ENCODE peak calls at places on chromosomes 13 and 19, in six cellular contexts. I is PC-9, Z is fibroblast of pulmonary artery, K is adrenal gland, X is HCT116, P is AG04450. F is an unnamed sample.

GRCh38 chr13:75223981-75224742 is 257.8 kb downstream of the TBC1D4 start:
- DNase-seq in Z (no peak), X (no peak), K (no peak), I (no peak), P (no peak), F (no peak)

GRCh38 chr13:23654111-23655110 is 84.2 kb downstream of the TNFRSF19 start:
- DNase-seq in I (no peak), P (no peak), K (no peak), X (no peak), Z (peak), F (no peak)

GRCh38 chr19:3653081-3653795 is 26.6 kb upstream of the CACTIN start:
- DNase-seq in I (no peak), P (no peak), Z (no peak), K (no peak), X (no peak), F (no peak)

GRCh38 chr19:31627824-31628223 is 278.6 kb upstream of the TSHZ3 start:
- DNase-seq in P (no peak), K (no peak), X (no peak), I (no peak), Z (no peak), F (no peak)

GRCh38 chr13:46598140-46598819 is 45.3 kb downstream of the LRCH1 start:
- DNase-seq in K (no peak), I (no peak), X (no peak), Z (peak), P (no peak), F (no peak)

GRCh38 chr13:40060318-40061007 is 405.0 kb downstream of the COG6 start:
- DNase-seq in Z (peak), X (no peak), K (no peak), I (no peak), P (no peak), F (peak)

GRCh38 chr19:23436944-23437343 is 41.7 kb upstream of the ZNF91 start:
- DNase-seq in X (no peak), I (no peak), P (no peak), K (no peak), Z (no peak), F (no peak)

GRCh38 chr13:21014666-21015170 is 46.7 kb downstream of the LATS2 start:
- DNase-seq in K (peak), X (no peak), P (peak), I (peak), Z (peak), F (peak)

GRCh38 chr13:25911020-25911419 is 140.8 kb downstream of the SHISA2 start:
- DNase-seq in Z (no peak), P (no peak), X (no peak), K (no peak), I (no peak), F (no peak)

GRCh38 chr13:40618581-40619478 is 47.6 kb downstream of the FOXO1 start:
- DNase-seq in K (no peak), X (no peak), P (no peak), I (no peak), Z (no peak), F (no peak)

GRCh38 chr19:55581145-55581827 is 638 bp upstream of the ZNF579 start:
- DNase-seq in Z (no peak), I (no peak), P (no peak), X (no peak), K (no peak), F (no peak)

GRCh38 chr13:114043421-114044053 is 69.7 kb upstream of the C13orf46 start:
- DNase-seq in Z (peak), K (peak), I (no peak), P (peak), X (no peak), F (peak)

GRCh38 chr19:53102701-53103140 is 501 bp downstream of the ZNF160 start:
- DNase-seq in K (peak), X (no peak), P (no peak), I (peak), Z (peak), F (no peak)

GRCh38 chr13:59356607-59357006 is 807.1 kb downstream of the DIAPH3 start:
- DNase-seq in P (peak), X (no peak), K (peak), I (no peak), Z (peak), F (peak)

GRCh38 chr19:19461671-19462622 is 53.4 kb downstream of the TSSK6 start:
- DNase-seq in X (no peak), K (peak), P (no peak), Z (peak), I (no peak), F (no peak)

GRCh38 chr13:40149611-40150283 is 494.3 kb downstream of the COG6 start:
- DNase-seq in Z (peak), K (peak), X (no peak), I (no peak), P (peak), F (peak)

GRCh38 chr13:30743319-30744055 is 8.1 kb downstream of the ALOX5AP start:
- DNase-seq in I (peak), X (peak), Z (peak), K (peak), P (peak), F (peak)

GRCh38 chr19:42271861-42272534 is 2.9 kb downstream of the CIC start:
- DNase-seq in P (no peak), K (peak), X (no peak), Z (no peak), I (no peak), F (no peak)

GRCh38 chr13:64428196-64428595 is 2801.9 kb downstream of the PCDH9 start:
- DNase-seq in X (no peak), I (no peak), Z (peak), P (peak), K (no peak), F (no peak)

GRCh38 chr13:24194447-24194846 is 33.9 kb downstream of the SPATA13 start:
- DNase-seq in K (no peak), I (no peak), X (no peak), Z (no peak), P (no peak), F (no peak)

GRCh38 chr13:75384881-75385707 is 96.9 kb downstream of the TBC1D4 start:
- DNase-seq in X (no peak), K (no peak), I (no peak), Z (no peak), P (no peak), F (no peak)

GRCh38 chr13:74074723-74075122 is 59.5 kb downstream of the KLF12 start:
- DNase-seq in X (no peak), K (no peak), Z (peak), P (no peak), I (no peak), F (no peak)

GRCh38 chr19:55079400-55080038 is 3.9 kb downstream of the EPS8L1 start:
- DNase-seq in P (no peak), K (no peak), I (no peak), Z (no peak), X (no peak), F (no peak)

GRCh38 chr19:55487884-55488687 is at the start of gene SSC5D:
- DNase-seq in P (no peak), K (peak), X (no peak), I (no peak), Z (peak), F (no peak)

GRCh38 chr13:51603716-51604115 is 19.5 kb downstream of the WDFY2 start:
- DNase-seq in X (no peak), I (peak), P (no peak), K (no peak), Z (no peak), F (no peak)
- H3K4me3 ChIP-seq in X (no peak), I (no peak), P (no peak), K (no peak), Z (no peak), F (no peak)

DNA sequence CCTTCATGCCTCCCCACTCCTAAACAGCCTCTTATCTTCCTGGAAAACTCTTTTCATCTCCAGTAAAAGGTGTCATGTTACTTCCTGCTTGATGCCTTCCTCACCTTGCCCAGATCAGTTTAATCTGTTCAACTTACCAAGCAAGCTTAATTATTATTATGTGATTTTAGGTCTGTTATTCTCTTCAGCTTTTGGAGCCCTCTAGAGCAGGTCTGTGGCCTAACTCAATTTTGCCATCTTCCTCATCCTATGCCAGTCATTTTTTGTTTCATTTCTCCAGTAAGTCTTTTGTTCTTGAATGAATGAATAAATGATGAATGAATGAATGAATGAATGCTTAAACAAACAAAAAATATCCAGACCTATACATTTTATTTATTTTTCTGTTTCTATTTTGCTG is 528.3 kb downstream of the DCT start:
- DNase-seq in I (no peak), X (no peak), Z (peak), K (no peak), P (no peak), F (no peak)
- TF ChIP-seq CTCF in I (no peak), X (no peak), Z (peak), K (no peak), P (peak), F (peak)

DNA sequence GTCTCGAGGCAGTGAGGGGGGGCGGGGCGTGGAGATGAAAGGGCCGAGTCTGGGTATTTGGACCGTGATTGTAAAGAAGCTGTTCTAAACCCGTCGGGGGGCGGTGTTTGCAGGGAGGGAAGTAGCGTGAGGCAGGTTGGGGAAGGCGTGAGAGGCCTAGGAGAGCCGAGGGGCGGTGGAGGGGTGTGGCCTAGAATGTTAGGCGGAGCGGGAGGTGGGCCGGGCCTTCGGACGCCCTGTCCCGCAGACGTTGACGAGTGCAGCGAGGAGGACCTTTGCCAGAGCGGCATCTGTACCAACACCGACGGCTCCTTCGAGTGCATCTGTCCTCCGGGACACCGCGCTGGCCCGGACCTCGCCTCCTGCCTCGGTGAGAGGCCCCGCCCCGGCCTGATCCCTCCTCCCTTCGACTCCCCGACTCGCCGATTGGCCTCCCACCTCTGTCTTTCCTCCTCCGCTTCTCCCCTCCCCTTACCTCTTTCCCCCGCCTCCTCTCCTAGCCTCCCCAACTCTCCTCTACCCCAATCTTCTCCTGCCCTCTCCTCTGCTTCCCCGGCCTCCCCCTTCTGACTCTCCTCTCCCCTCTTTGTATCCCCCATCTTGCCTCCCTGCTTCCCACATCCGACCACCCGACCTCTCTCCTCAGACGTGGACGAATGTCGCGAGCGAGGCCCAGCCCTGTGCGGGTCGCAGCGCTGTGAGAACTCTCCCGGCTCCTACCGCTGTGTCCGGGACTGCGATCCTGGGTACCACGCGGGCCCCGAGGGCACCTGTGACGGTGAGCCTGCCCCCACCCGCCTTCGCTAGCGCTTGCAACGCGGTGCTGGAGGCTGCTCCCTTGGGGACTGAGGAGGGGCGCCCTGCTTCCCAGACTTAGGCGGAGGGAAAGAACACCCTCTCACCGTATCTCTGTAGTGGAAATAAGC is 12.8 kb downstream of the LTBP4 start:
- DNase-seq in Z (peak), P (peak), K (peak), I (peak), X (peak), F (no peak)
- H3K4me3 ChIP-seq in Z (peak), P (peak), K (no peak), I (peak), X (peak), F (peak)

GRCh38 chr19:1751367-1752008 is 1.8 kb upstream of the ONECUT3 start:
- DNase-seq in Z (no peak), K (no peak), X (no peak), P (no peak), I (no peak), F (no peak)

GRCh38 chr19:1748115-1748702 is 5.1 kb upstream of the ONECUT3 start:
- DNase-seq in X (no peak), K (no peak), Z (no peak), P (no peak), I (no peak), F (no peak)

GRCh38 chr19:1750343-1751021 is 2.8 kb upstream of the ONECUT3 start:
- DNase-seq in I (no peak), X (no peak), Z (no peak), K (no peak), P (no peak), F (no peak)

GRCh38 chr19:1748703-1749341 is 4.5 kb upstream of the ONECUT3 start:
- DNase-seq in X (no peak), I (no peak), P (no peak), Z (no peak), K (no peak), F (no peak)

GRCh38 chr19:1749373-1750342 is 3.6 kb upstream of the ONECUT3 start:
- DNase-seq in I (no peak), Z (no peak), X (no peak), K (no peak), P (no peak), F (no peak)
- TF ChIP-seq CTCF in I (no peak), Z (no peak), X (no peak), K (no peak), P (no peak), F (no peak)

GRCh38 chr19:57887195-57887941 is 1.5 kb downstream of the ZNF814 start:
- DNase-seq in I (no peak), P (no peak), Z (peak), X (no peak), K (no peak), F (no peak)
- H3K4me3 ChIP-seq in I (peak), P (peak), Z (peak), X (no peak), K (no peak), F (peak)

GRCh38 chr13:34939771-34940170 is 2.3 kb upstream of the NBEA start:
- DNase-seq in I (no peak), X (no peak), Z (no peak), K (no peak), P (no peak), F (no peak)

GRCh38 chr13:34941436-34941834 is 635 bp upstream of the NBEA start:
- DNase-seq in X (no peak), K (no peak), P (no peak), Z (no peak), I (no peak), F (no peak)

GRCh38 chr13:34942732-34943674 is 933 bp downstream of the NBEA start:
- DNase-seq in I (no peak), K (peak), X (no peak), Z (no peak), P (no peak), F (no peak)

GRCh38 chr13:34943675-34944634 is 1.9 kb downstream of the NBEA start:
- DNase-seq in K (no peak), X (no peak), I (no peak), P (no peak), Z (no peak), F (no peak)

GRCh38 chr13:34941835-34942731 is at the start of gene NBEA:
- DNase-seq in I (peak), X (peak), P (no peak), K (peak), Z (peak), F (no peak)
- TF ChIP-seq CTCF in I (peak), X (no peak), P (no peak), K (no peak), Z (no peak), F (no peak)

GRCh38 chr19:58572026-58572817 is 913 bp downstream of the MZF1 start:
- DNase-seq in K (no peak), Z (no peak), P (no peak), X (no peak), I (no peak), F (no peak)

GRCh38 chr19:58572818-58573657 is at the start of gene MZF1:
- DNase-seq in I (no peak), P (peak), K (peak), X (peak), Z (peak), F (peak)

GRCh38 chr19:58571575-58571947 is 1.6 kb downstream of the MZF1 start:
- DNase-seq in X (no peak), P (no peak), I (no peak), Z (no peak), K (peak), F (no peak)

GRCh38 chr19:58575183-58576041 is 2.3 kb upstream of the MZF1 start:
- DNase-seq in X (peak), P (peak), K (peak), Z (peak), I (no peak), F (peak)

DNA sequence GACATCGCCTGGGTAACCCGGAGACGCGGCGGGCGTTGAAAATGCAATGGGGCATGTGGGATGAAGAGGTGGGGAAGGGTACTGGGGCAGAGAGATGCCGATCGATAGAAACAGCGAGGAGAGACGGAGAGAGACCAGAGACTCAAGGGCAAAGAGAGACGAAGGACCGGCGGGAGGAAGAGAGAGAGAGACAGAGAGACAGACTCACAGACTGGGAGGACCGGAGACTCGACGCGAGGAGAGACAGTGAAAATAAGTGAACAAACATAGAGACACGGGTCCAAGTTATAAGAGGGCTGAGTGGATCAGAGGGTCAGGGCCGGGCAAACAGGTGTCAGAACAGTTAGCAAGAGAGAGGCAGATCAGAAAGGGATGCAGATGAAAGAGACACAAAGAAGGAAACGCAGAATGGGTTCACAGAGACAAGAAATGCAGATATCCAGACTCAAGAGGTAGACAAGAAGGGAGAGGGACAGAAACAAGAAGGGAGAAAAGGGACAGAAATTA is 576 bp upstream of the MZF1 start:
- DNase-seq in I (no peak), Z (no peak), K (no peak), X (no peak), P (no peak), F (no peak)
- H3K4me3 ChIP-seq in I (no peak), Z (peak), K (no peak), X (peak), P (peak), F (peak)

GRCh38 chr19:35596366-35596999 is 10.5 kb downstream of the PMIS2 start:
- DNase-seq in K (no peak), P (no peak), I (no peak), Z (peak), X (no peak), F (no peak)

GRCh38 chr19:35595928-35596327 is 10.0 kb downstream of the PMIS2 start:
- DNase-seq in I (no peak), K (no peak), P (no peak), X (no peak), Z (no peak), F (no peak)

GRCh38 chr19:35590875-35591274 is 4.9 kb downstream of the PMIS2 start:
- DNase-seq in X (no peak), K (no peak), Z (no peak), I (no peak), P (no peak), F (no peak)

GRCh38 chr19:35587326-35587725 is 1.4 kb downstream of the PMIS2 start:
- DNase-seq in P (no peak), K (no peak), Z (peak), I (no peak), X (no peak), F (peak)

GRCh38 chr19:35592226-35592625 is 6.3 kb downstream of the PMIS2 start:
- DNase-seq in Z (peak), K (peak), I (no peak), P (peak), X (peak), F (no peak)
- TF ChIP-seq CTCF in Z (peak), K (peak), I (peak), P (peak), X (peak), F (peak)

F was measured in astrocyte of the cerebellum.